ENCODE peak calls at places on chromosomes 3 and 15, in four cellular contexts. L is body of pancreas, D is A549, I is breast epithelium. X is an unnamed sample.

GRCh38 chr15:88878720-88879184 is 16.6 kb downstream of the HAPLN3 start:
- DNase-seq in I (no peak), D (peak; percentile 68), L (peak; percentile 43), X (peak; percentile 61)

GRCh38 chr3:45972534-45973402 is 22.9 kb downstream of the FYCO1 start:
- DNase-seq in D (peak; percentile 18), L (peak; percentile 53), I (no peak), X (no peak)

GRCh38 chr3:113161661-113162060 is 49.7 kb upstream of the BOC start:
- DNase-seq in D (no peak), I (no peak), L (no peak), X (no peak)

GRCh38 chr15:73935547-73935946 is 9.3 kb downstream of the LOXL1 start:
- DNase-seq in D (no peak), L (no peak), I (no peak), X (no peak)

GRCh38 chr15:90557651-90558084 is 27.9 kb downstream of the CRTC3 start:
- DNase-seq in L (peak; percentile 96), D (no peak), I (peak; percentile 56), X (peak; percentile 55)

GRCh38 chr3:63970596-63971468 is 52.5 kb downstream of the PSMD6 start:
- DNase-seq in L (peak; percentile 46), D (no peak), I (no peak), X (peak; percentile 30)

GRCh38 chr3:142601713-142602112 is 5.5 kb downstream of the PLS1 start:
- DNase-seq in D (no peak), I (no peak), L (no peak), X (no peak)

GRCh38 chr3:29410200-29410599 is 129.3 kb downstream of the RBMS3 start:
- DNase-seq in L (no peak), I (no peak), D (no peak), X (no peak)

GRCh38 chr3:192060160-192060783 is 599.3 kb downstream of the PYDC2 start:
- DNase-seq in I (no peak), D (no peak), L (no peak), X (no peak)

GRCh38 chr15:68806220-68807105 is 14.2 kb downstream of the ANP32A start:
- DNase-seq in I (no peak), L (no peak), D (no peak), X (no peak)

GRCh38 chr3:188305220-188305619 is 151.3 kb downstream of the LPP start:
- DNase-seq in I (no peak), D (no peak), L (no peak), X (no peak)

GRCh38 chr15:19987389-19988048 is 554.1 kb downstream of the GOLGA6L6 start:
- DNase-seq in I (no peak), D (no peak), L (no peak), X (no peak)

GRCh38 chr15:33068531-33068990 is 126.0 kb downstream of the FMN1 start:
- DNase-seq in I (peak; percentile 76), L (peak; percentile 78), D (peak; percentile 81), X (no peak)

GRCh38 chr3:56937580-56937979 is 122.9 kb upstream of the SPATA12 start:
- DNase-seq in L (no peak), D (no peak), I (no peak), X (no peak)

GRCh38 chr3:46856576-46857471 is 6.4 kb downstream of the MYL3 start:
- DNase-seq in I (peak; percentile 41), L (no peak), D (no peak), X (no peak)

GRCh38 chr15:56732135-56732880 is 1.0 kb downstream of the ZNF280D start:
- DNase-seq in D (peak; percentile 10), L (peak; percentile 19), I (no peak), X (peak; percentile 31)

GRCh38 chr3:32340039-32340438 is 51.6 kb upstream of the CMTM7 start:
- DNase-seq in D (peak; percentile 61), I (no peak), L (peak; percentile 57), X (peak; percentile 27)

GRCh38 chr15:85710340-85710842 is 84.3 kb downstream of the KLHL25 start:
- DNase-seq in L (no peak), D (no peak), I (no peak), X (no peak)

GRCh38 chr15:68354923-68355322 is 77.0 kb downstream of the ITGA11 start:
- DNase-seq in D (peak; percentile 73), L (no peak), I (no peak), X (no peak)

GRCh38 chr3:8773941-8774542 is 4.6 kb upstream of the OXTR start:
- DNase-seq in I (no peak), L (no peak), D (no peak), X (no peak)

GRCh38 chr3:51024765-51025681 is 350.3 kb downstream of the DOCK3 start:
- DNase-seq in L (peak; percentile 43), D (no peak), I (no peak), X (peak; percentile 10)

GRCh38 chr3:108820586-108820985 is 2.0 kb upstream of the TRAT1 start:
- DNase-seq in D (no peak), I (no peak), L (no peak), X (no peak)

GRCh38 chr15:48577495-48577894 is 68.0 kb downstream of the FBN1 start:
- DNase-seq in D (no peak), L (no peak), I (no peak), X (no peak)

GRCh38 chr3:128555098-128555825 is 62.3 kb upstream of the GATA2 start:
- DNase-seq in I (peak; percentile 51), D (no peak), L (peak; percentile 11), X (no peak)

GRCh38 chr3:99955773-99956562 is 138.3 kb downstream of the CMSS1 start:
- DNase-seq in I (no peak), L (peak; percentile 34), D (no peak), X (no peak)

GRCh38 chr3:81198766-81199165 is 562.7 kb downstream of the GBE1 start:
- DNase-seq in D (no peak), L (no peak), I (no peak), X (no peak)

GRCh38 chr3:154753101-154753500 is 323.1 kb upstream of the GPR149 start:
- DNase-seq in D (no peak), I (no peak), L (no peak), X (no peak)

GRCh38 chr15:66481107-66481856 is 16.3 kb downstream of the SNAPC5 start:
- DNase-seq in I (no peak), L (peak; percentile 11), D (no peak), X (peak; percentile 85)

GRCh38 chr3:137385922-137386321 is 378.2 kb upstream of the SOX14 start:
- DNase-seq in I (no peak), L (no peak), D (no peak), X (no peak)

GRCh38 chr3:187551419-187551818 is 118.8 kb downstream of the SST start:
- DNase-seq in L (no peak), I (no peak), D (no peak), X (no peak)

GRCh38 chr3:52087728-52088127 is 31.4 kb upstream of the DUSP7 start:
- DNase-seq in I (no peak), D (no peak), L (no peak), X (no peak)
- TF ChIP-seq POLR2A in I (no peak), D (no peak), L (no peak), X (no peak)

GRCh38 chr3:149368201-149368849 is 9.1 kb downstream of the TM4SF1 start:
- DNase-seq in L (no peak), I (no peak), D (peak; percentile 82), X (no peak)
- TF ChIP-seq POLR2A in L (no peak), I (no peak), D (no peak), X (no peak)

DNA sequence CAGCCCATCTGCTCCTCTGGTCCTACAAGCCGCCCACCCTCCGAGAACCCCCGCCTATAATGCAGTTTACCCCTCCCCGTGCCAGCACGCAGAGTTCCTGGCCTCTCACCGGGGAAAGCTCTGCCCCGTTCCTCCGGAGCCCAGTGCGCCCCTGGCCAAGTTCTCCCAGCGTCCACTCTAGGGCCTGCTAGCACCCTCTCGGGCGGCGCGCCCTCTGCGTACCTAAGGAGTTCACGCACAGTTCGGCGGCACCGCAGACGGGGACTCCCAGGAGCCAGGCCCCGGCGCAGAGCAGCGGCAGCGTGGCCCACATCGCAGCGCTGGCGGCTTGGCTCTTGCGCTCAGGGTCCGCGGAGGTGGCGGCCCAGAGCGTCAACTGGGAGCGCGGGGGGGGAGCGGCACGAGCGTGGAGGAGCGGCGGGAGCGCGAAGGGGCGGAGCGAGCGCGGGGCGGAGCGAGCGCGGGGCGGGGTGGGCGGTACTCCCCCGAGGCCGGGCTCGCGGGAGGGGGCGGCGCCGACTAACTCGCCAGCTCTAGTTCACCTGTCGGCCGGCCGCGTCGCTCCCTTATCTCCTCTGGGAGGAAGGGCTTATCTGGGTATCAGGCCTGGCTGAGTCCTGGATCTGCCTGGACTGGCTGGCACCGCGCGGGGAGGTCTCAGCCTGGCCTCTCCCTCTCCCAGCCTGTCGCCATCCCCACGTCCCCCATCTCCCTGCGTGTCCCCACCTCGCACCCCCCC is at the start of gene CTSH:
- DNase-seq in I (peak; percentile 67), L (peak; percentile 91), D (peak; percentile 65), X (peak; percentile 87)
- TF ChIP-seq POLR2A in I (no peak), L (peak; percentile 44), D (peak; percentile 39), X (no peak)

GRCh38 chr3:130111185-130111864 is 29.7 kb downstream of the ALG1L2 start:
- DNase-seq in L (peak; percentile 99), D (peak; percentile 97), I (peak; percentile 99), X (peak; percentile 99)
- TF ChIP-seq POLR2A in L (no peak), D (peak; percentile 50), I (no peak), X (no peak)

DNA sequence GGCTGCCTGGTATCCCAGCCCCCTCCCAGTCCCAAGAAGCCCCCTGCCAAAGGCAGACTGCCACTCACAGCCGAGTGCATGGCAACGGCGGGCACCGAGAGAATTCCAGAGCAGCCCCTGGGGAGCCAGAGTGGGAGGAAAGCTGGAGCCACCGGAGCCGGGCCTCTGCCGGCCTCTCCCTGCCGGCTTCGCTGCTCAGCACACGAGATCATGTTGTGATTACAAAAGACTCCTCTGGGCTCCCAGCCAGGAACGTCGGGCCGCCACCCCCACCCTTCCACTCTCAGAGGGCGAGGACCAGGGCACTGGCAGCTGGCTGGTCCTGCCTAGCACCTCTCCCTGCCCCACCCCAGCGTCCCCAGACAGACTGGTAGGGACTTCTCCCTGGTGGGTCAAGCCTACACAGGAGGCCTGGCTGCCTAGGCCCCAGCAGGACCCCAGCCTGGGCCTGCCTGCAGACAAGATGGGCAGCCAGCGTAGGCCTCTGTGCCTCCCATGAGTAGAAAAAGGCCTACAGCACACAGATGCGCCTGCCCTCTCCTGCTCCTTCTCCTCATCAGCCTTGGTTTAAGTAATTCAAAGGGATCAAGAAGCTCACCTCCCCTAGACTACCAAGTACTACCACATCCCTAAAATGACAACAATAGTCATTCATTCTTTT is at the start of gene CCDC9B:
- DNase-seq in L (peak; percentile 87), I (peak; percentile 96), D (peak; percentile 69), X (peak; percentile 80)
- TF ChIP-seq POLR2A in L (peak; percentile 70), I (no peak), D (no peak), X (no peak)